ENCODE peak calls at places on chromosomes 3 and 15, in four cellular contexts. W, A, Y and L are unnamed samples.

GRCh38 chr3:181757694-181758306 is 46.1 kb downstream of the SOX2 start:
- DNase-seq in W (no peak), A (no peak), Y (no peak), L (no peak)

GRCh38 chr3:62797129-62797528 is 78.1 kb downstream of the CADPS start:
- DNase-seq in W (no peak), A (no peak), Y (no peak), L (no peak)

GRCh38 chr3:66593978-66594377 is 93.2 kb upstream of the LRIG1 start:
- DNase-seq in W (peak; percentile 74), A (no peak), Y (no peak), L (no peak)

GRCh38 chr15:48427960-48428547 is 96.8 kb downstream of the DUT start:
- DNase-seq in W (no peak), A (no peak), Y (no peak), L (no peak)

GRCh38 chr3:180409170-180409569 is 192.8 kb upstream of the TTC14 start:
- DNase-seq in W (no peak), A (no peak), Y (no peak), L (no peak)

GRCh38 chr3:129231331-129232119 is 17.9 kb upstream of the COPG1 start:
- DNase-seq in W (no peak), A (no peak), Y (no peak), L (no peak)

GRCh38 chr15:68989876-68990754 is 24.4 kb upstream of the NOX5 start:
- DNase-seq in W (no peak), A (no peak), Y (no peak), L (no peak)

GRCh38 chr15:68821190-68821897 is 649 bp upstream of the ANP32A start:
- DNase-seq in W (no peak), A (no peak), Y (no peak), L (no peak)

GRCh38 chr3:29922990-29923746 is 642.3 kb downstream of the RBMS3 start:
- DNase-seq in W (peak; percentile 54), A (no peak), Y (no peak), L (no peak)

GRCh38 chr3:133663569-133664313 is 2.0 kb upstream of the TOPBP1 start:
- DNase-seq in W (peak; percentile 82), A (peak; percentile 47), Y (no peak), L (peak; percentile 62)

GRCh38 chr3:119559441-119559963 is at the start of gene CD80:
- DNase-seq in W (peak; percentile 45), A (peak; percentile 62), Y (peak; percentile 82), L (peak; percentile 39)

GRCh38 chr15:62495670-62496328 is 330.7 kb upstream of the C2CD4B start:
- DNase-seq in W (no peak), A (no peak), Y (no peak), L (no peak)

GRCh38 chr3:12442654-12443501 is 41.4 kb upstream of the TSEN2 start:
- DNase-seq in W (no peak), A (no peak), Y (no peak), L (no peak)

GRCh38 chr15:78075490-78076230 is 1.9 kb downstream of the TBC1D2B start:
- DNase-seq in W (peak; percentile 68), A (no peak), Y (no peak), L (peak; percentile 56)

GRCh38 chr3:50620846-50621245 is 3.9 kb downstream of the MAPKAPK3 start:
- DNase-seq in W (no peak), A (no peak), Y (no peak), L (no peak)

GRCh38 chr3:71129611-71130515 is 453.7 kb downstream of the FOXP1 start:
- DNase-seq in W (no peak), A (no peak), Y (no peak), L (no peak)
- H3K4me3 ChIP-seq in W (no peak overlapping the region), A (peak overlapping the region; percentile 15), Y (no peak overlapping the region), L (peak overlapping the region; percentile 19)

GRCh38 chr15:43928152-43928551 is 101.3 kb downstream of the WDR76 start:
- DNase-seq in W (no peak), A (peak; percentile 64), Y (no peak), L (peak; percentile 56)
- TF ChIP-seq SUZ12 in W (no peak), A (no peak), Y (no peak), L (no peak)

GRCh38 chr3:146163584-146163983 is 2.6 kb upstream of the PLOD2 start:
- DNase-seq in W (no peak), A (no peak), Y (no peak), L (no peak)
- H3K4me3 ChIP-seq in W (no peak overlapping the region), A (no peak overlapping the region), Y (no peak overlapping the region), L (no peak overlapping the region)

GRCh38 chr3:156542101-156543042 is 12.5 kb downstream of the SSR3 start:
- DNase-seq in W (no peak), A (no peak), Y (no peak), L (no peak)
- TF ChIP-seq SUZ12 in W (no peak), A (no peak), Y (no peak), L (no peak)

DNA sequence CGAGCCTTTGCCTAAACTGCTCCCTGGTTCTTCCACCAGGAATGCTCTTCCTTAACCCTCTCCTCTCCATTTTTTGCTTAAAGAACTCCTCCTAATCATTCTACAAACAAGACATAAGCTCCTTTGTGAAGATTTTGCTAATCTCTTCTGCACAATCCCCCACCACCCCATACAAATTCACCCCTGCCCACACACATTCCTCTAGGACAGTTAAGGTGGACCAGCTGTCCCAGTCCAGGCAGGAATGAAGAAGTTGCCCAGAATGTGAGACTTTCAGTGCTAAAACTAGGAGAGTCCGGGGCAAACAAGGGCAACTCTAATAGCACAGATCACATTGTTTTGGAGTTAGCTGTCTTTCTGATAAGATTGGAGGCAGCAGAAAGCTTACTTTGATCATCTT is 13.9 kb upstream of the FAM174B start:
- DNase-seq in W (no peak), A (no peak), Y (no peak), L (no peak)
- H3K4me3 ChIP-seq in W (no peak overlapping the region), A (no peak overlapping the region), Y (no peak overlapping the region), L (no peak overlapping the region)